ENCODE peak calls at places on chromosomes 16 and 17, in six cellular contexts. E is DND-41, J is left lung, H is bronchial epithelial cell, L is cardiac muscle cell, Z is HCT116. M is an unnamed sample.

GRCh38 chr16:76940251-76940650 is 250.7 kb upstream of the MON1B start:
- DNase-seq in E (no peak), J (no peak), H (no peak), L (no peak), Z (no peak), M (no peak)

GRCh38 chr17:47404006-47404405 is 80.3 kb downstream of the EFCAB13 start:
- DNase-seq in E (no peak), J (no peak), H (no peak), L (peak; percentile 5), Z (no peak), M (no peak)

GRCh38 chr17:46958192-46958591 is 20.9 kb downstream of the RPRML start:
- DNase-seq in E (no peak), J (no peak), H (no peak), L (peak; percentile 57), Z (no peak), M (no peak)

GRCh38 chr17:10687497-10687896 is 9.8 kb downstream of the SCO1 start:
- DNase-seq in E (no peak), J (no peak), H (no peak), L (no peak), Z (no peak), M (no peak)

GRCh38 chr17:78923660-78924453 is 1.3 kb downstream of the TIMP2 start:
- DNase-seq in E (peak; percentile 16), J (peak; percentile 95), H (peak; percentile 57), L (no peak), Z (peak; percentile 69), M (peak; percentile 62)

GRCh38 chr16:70586731-70587130 is 59.6 kb upstream of the IL34 start:
- DNase-seq in E (no peak), J (no peak), H (no peak), L (no peak), Z (no peak), M (no peak)

GRCh38 chr17:31654936-31655335 is 204.1 kb downstream of the COPRS start:
- DNase-seq in E (peak; percentile 7), J (no peak), H (peak; percentile 86), L (no peak), Z (no peak), M (peak; percentile 22)

GRCh38 chr16:13110124-13110796 is 208.9 kb downstream of the SHISA9 start:
- DNase-seq in E (no peak), J (no peak), H (peak; percentile 3), L (no peak), Z (no peak), M (no peak)

GRCh38 chr16:17282247-17282646 is 188.5 kb downstream of the XYLT1 start:
- DNase-seq in E (no peak), J (no peak), H (no peak), L (no peak), Z (no peak), M (no peak)

GRCh38 chr16:48366165-48367093 is 18.8 kb downstream of the SIAH1 start:
- DNase-seq in E (peak; percentile 47), J (no peak), H (peak; percentile 89), L (peak; percentile 95), Z (peak; percentile 80), M (peak; percentile 36)

GRCh38 chr17:66240013-66240412 is 10.8 kb upstream of the APOH start:
- DNase-seq in E (no peak), J (no peak), H (no peak), L (no peak), Z (no peak), M (no peak)

GRCh38 chr17:65572186-65572580 is 10.7 kb upstream of the AXIN2 start:
- DNase-seq in E (no peak), J (no peak), H (no peak), L (no peak), Z (no peak), M (no peak)

GRCh38 chr17:61420128-61420527 is 20.5 kb downstream of the TBX2 start:
- DNase-seq in E (peak; percentile 71), J (no peak), H (no peak), L (no peak), Z (no peak), M (no peak)

GRCh38 chr16:77169650-77170236 is 21.2 kb upstream of the MON1B start:
- DNase-seq in E (peak; percentile 47), J (no peak), H (peak; percentile 42), L (peak; percentile 55), Z (peak; percentile 42), M (no peak)

GRCh38 chr16:20910781-20911321 is 10.3 kb downstream of the LYRM1 start:
- DNase-seq in E (no peak), J (no peak), H (peak; percentile 95), L (peak; percentile 90), Z (peak; percentile 75), M (no peak)

GRCh38 chr17:73770115-73770848 is 126.0 kb upstream of the SDK2 start:
- DNase-seq in E (no peak), J (no peak), H (peak; percentile 78), L (peak; percentile 89), Z (peak; percentile 21), M (no peak)

GRCh38 chr17:9370464-9370863 is 205.2 kb downstream of the STX8 start:
- DNase-seq in E (no peak), J (no peak), H (peak; percentile 74), L (peak; percentile 36), Z (no peak), M (no peak)

DNA sequence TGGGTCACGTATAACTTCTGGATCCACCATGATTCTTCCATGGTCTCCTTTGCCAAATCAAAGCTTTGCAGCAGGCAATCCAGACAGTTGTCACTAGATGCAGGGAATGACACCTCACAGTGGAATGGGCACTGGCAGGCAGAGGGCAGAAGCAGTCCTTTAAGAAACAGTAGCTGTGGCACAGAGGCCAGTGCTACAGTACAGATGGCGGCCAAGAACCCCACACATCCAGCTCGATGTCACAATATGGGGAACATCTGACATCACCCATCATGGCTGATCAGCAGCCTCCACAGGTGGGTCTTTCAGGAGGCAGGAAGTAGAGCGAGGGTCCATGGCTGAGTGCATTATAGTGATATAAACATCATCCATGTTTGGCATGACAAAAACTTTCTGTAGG is 18.8 kb upstream of the ERN1 start:
- DNase-seq in E (peak; percentile 19), J (no peak), H (peak; percentile 20), L (no peak), Z (no peak), M (no peak)
- TF ChIP-seq CTCF in E (peak; percentile 28), J (no peak), H (peak; percentile 34), L (peak; percentile 3), Z (peak; percentile 33), M (no peak)

DNA sequence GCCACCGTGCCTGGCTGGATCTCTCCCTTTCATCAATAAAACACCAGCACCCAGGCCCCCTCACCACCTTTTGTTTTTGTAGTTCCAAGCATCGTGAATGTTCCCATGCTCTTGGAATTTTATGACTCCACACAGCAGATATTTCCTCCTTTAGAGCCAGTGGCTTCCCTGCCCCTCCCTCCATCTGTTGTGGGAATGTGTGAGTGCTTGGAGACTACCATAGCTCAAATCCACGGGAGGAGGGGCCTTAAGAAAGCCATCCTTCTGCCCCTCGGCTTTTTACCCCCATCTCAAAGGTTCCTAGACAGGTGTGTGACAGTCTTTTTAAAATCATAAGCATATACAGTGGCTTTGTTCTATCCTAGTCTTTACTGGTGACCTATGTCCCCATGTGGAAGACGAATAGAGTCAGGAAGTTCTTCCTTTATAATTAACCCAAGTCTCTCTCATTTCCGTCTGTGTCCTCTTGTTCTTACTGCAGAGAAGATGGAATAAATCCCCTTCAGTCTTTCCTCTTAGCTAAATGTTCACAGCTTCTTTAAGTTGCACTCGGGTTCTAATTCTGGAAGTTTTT is 47.3 kb downstream of the YPEL2 start:
- DNase-seq in E (no peak), J (no peak), H (no peak), L (peak; percentile 83), Z (no peak), M (no peak)
- H3K4me3 ChIP-seq in E (no peak overlapping the region), J (no peak overlapping the region), H (no peak overlapping the region), L (no peak overlapping the region), Z (no peak overlapping the region), M (no peak overlapping the region)

DNA sequence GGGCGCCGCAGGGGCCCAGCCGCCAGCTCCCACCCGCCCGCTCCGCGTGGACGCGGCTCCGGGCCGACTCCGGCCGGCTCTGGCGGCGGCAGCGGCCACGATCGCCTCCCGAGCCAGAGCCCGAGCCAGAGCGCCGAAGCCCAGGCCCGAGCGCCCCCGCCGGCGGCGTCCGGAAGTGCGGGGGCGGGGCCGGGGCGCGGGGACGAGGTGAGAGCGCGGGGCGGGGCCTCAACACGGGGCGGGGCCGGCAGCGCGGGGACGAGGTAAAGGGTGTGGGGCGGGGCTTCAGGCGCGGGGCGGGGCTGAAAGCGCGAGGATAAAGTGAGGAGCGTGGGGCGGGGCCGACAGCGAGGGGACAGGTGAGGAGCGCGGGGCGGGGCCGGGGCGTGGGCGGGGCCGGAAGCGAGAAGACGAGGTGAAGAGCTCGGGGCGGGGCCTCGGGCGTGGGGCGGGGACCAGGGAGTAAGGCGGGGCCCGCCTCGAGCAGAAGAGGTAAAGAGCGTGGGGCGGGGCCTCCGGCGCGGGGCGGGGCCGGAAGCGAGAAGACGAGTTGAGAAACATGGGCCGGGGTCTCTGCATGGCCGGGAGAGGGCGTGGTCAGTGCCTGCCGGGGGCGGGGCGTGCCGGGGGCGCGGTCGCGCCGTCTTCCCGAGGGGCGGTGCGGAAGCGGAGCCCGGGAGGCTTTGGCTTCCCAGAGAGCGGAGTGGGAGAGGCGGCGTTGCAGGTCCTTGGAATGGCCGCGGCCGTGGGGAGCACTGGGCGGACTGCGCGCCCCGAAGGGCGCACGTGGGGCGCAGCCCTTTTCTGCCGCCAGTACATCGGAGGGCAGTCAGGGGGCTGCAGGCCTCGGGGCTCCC is at the start of gene AXIN1:
- DNase-seq in E (peak; percentile 96), J (peak; percentile 100), H (peak; percentile 80), L (peak; percentile 97), Z (peak; percentile 81), M (peak; percentile 97)
- TF ChIP-seq CTCF in E (peak; percentile 57), J (peak; percentile 28), H (peak; percentile 46), L (peak; percentile 23), Z (no peak), M (no peak)

GRCh38 chr17:42116705-42117396 is 4.3 kb downstream of the KAT2A start:
- DNase-seq in E (peak; percentile 83), J (peak; percentile 86), H (peak; percentile 61), L (peak; percentile 87), Z (peak; percentile 44), M (peak; percentile 72)

GRCh38 chr17:42119301-42119700 is 1.9 kb downstream of the KAT2A start:
- DNase-seq in E (no peak), J (no peak), H (no peak), L (no peak), Z (no peak), M (no peak)

GRCh38 chr17:42117397-42118125 is 3.6 kb downstream of the KAT2A start:
- DNase-seq in E (no peak), J (peak; percentile 74), H (no peak), L (no peak), Z (no peak), M (no peak)

GRCh38 chr17:42118126-42118510 is 3.0 kb downstream of the KAT2A start:
- DNase-seq in E (no peak), J (no peak), H (no peak), L (no peak), Z (no peak), M (no peak)

GRCh38 chr17:42118545-42118944 is 2.6 kb downstream of the KAT2A start:
- DNase-seq in E (peak; percentile 57), J (no peak), H (peak; percentile 37), L (peak; percentile 32), Z (peak; percentile 13), M (no peak)
- H3K4me3 ChIP-seq in E (no peak overlapping the region), J (no peak overlapping the region), H (no peak overlapping the region), L (no peak overlapping the region), Z (no peak overlapping the region), M (no peak overlapping the region)

GRCh38 chr16:26791166-26791565 is 275.6 kb upstream of the C16orf82 start:
- DNase-seq in E (no peak), J (no peak), H (no peak), L (no peak), Z (no peak), M (no peak)

GRCh38 chr16:26795184-26795583 is 271.5 kb upstream of the C16orf82 start:
- DNase-seq in E (peak; percentile 20), J (no peak), H (no peak), L (no peak), Z (no peak), M (no peak)
- TF ChIP-seq CTCF in E (peak; percentile 51), J (no peak), H (no peak), L (no peak), Z (peak; percentile 30), M (peak; percentile 42)